ENCODE peak calls at places on chromosomes 1 and 21, in six cellular contexts. D is GM23248, K is GM23338, Z is esophagus squamous epithelium, U is MM.1S, P is IMR-90. L is an unnamed sample.
A peak's percentile ranks its signal among the peaks of the same experiment; 100 is the strongest.

GRCh38 chr1:169894424-169895145 is 889 bp upstream of the SCYL3 start:
- DNase-seq in U (no peak), Z (no peak), D (no peak), K (no peak), P (no peak), L (no peak)

GRCh38 chr1:168833352-168833751 is 104.3 kb upstream of the DPT start:
- DNase-seq in P (no peak), U (no peak), K (no peak), D (no peak), Z (no peak), L (no peak)

GRCh38 chr1:162357681-162358266 is 18.9 kb downstream of the SPATA46 start:
- DNase-seq in Z (no peak), P (peak; percentile 31), K (peak; percentile 88), D (peak; percentile 74), U (peak; percentile 34), L (no peak)

GRCh38 chr1:30417701-30418425 is 305.5 kb downstream of the MATN1 start:
- DNase-seq in Z (no peak), P (no peak), K (no peak), D (no peak), U (no peak), L (no peak)

GRCh38 chr21:44793269-44794030 is 8.2 kb downstream of the UBE2G2 start:
- DNase-seq in K (peak; percentile 80), P (peak; percentile 58), U (peak; percentile 77), Z (no peak), D (peak; percentile 79), L (peak; percentile 71)

GRCh38 chr1:172646653-172647052 is 12.2 kb upstream of the FASLG start:
- DNase-seq in P (no peak), D (peak; percentile 17), K (no peak), U (no peak), Z (no peak), L (no peak)

GRCh38 chr21:37208056-37208705 is 59.0 kb downstream of the VPS26C start:
- DNase-seq in P (no peak), K (no peak), Z (no peak), U (peak; percentile 75), D (peak; percentile 63), L (peak; percentile 85)

GRCh38 chr1:21090460-21090859 is 86.2 kb downstream of the EIF4G3 start:
- DNase-seq in U (no peak), K (no peak), P (no peak), D (peak; percentile 16), Z (no peak), L (no peak)

GRCh38 chr1:19613075-19613748 is 30.9 kb upstream of the NBL1 start:
- DNase-seq in K (no peak), U (no peak), Z (no peak), P (no peak), D (no peak), L (no peak)

GRCh38 chr21:38221594-38221993 is 35.2 kb upstream of the KCNJ15 start:
- DNase-seq in P (no peak), U (no peak), K (no peak), D (peak; percentile 60), Z (no peak), L (no peak)

GRCh38 chr1:18681423-18681835 is 50.8 kb downstream of the PAX7 start:
- DNase-seq in U (peak; percentile 48), D (peak; percentile 52), K (peak; percentile 81), Z (no peak), P (peak; percentile 16), L (no peak)

GRCh38 chr1:228099331-228099732 is 3.8 kb downstream of the C1orf35 start:
- DNase-seq in K (no peak), P (no peak), Z (no peak), U (no peak), D (no peak), L (no peak)

GRCh38 chr1:26037904-26038303 is 8.0 kb downstream of the SLC30A2 start:
- DNase-seq in Z (no peak), D (no peak), U (no peak), K (no peak), P (no peak), L (no peak)

GRCh38 chr1:235919127-235919796 is 52.6 kb upstream of the LYST start:
- DNase-seq in U (peak; percentile 27), K (no peak), Z (no peak), D (no peak), P (no peak), L (no peak)

GRCh38 chr1:153352523-153352922 is 3.9 kb upstream of the PGLYRP4 start:
- DNase-seq in K (peak; percentile 84), D (peak; percentile 81), Z (no peak), U (peak; percentile 77), P (peak; percentile 62), L (peak; percentile 79)

GRCh38 chr1:103284270-103284669 is 175.9 kb upstream of the COL11A1 start:
- DNase-seq in K (no peak), U (no peak), Z (no peak), D (peak; percentile 31), P (peak; percentile 13), L (no peak)

GRCh38 chr1:95006681-95007080 is 66.1 kb downstream of the ALG14 start:
- DNase-seq in P (peak; percentile 74), Z (no peak), K (no peak), D (no peak), U (no peak), L (no peak)

GRCh38 chr1:166297993-166298392 is 131.2 kb upstream of the FAM78B start:
- DNase-seq in K (no peak), P (no peak), Z (no peak), U (no peak), D (no peak), L (no peak)

GRCh38 chr1:11880911-11881748 is 22.4 kb upstream of the NPPB start:
- DNase-seq in P (no peak), K (no peak), Z (no peak), U (no peak), D (no peak), L (no peak)

GRCh38 chr1:121408354-121408753 is 223.6 kb downstream of the SRGAP2C start:
- DNase-seq in K (no peak), P (no peak), D (no peak), U (no peak), Z (no peak), L (no peak)

GRCh38 chr1:235027862-235028250 is 100.8 kb downstream of the TOMM20 start:
- DNase-seq in P (no peak), U (no peak), D (no peak), Z (no peak), K (no peak), L (no peak)

GRCh38 chr1:195744256-195744655 is 864.0 kb downstream of the KCNT2 start:
- DNase-seq in U (no peak), Z (no peak), P (no peak), K (no peak), D (no peak), L (no peak)

GRCh38 chr1:201299968-201300367 is 16.7 kb downstream of the PKP1 start:
- DNase-seq in D (peak; percentile 72), Z (no peak), U (no peak), P (peak; percentile 4), K (no peak), L (peak; percentile 63)

GRCh38 chr1:21323091-21323490 is 32.8 kb upstream of the ECE1 start:
- DNase-seq in U (no peak), D (peak; percentile 41), K (no peak), Z (no peak), P (no peak), L (no peak)

GRCh38 chr21:46636550-46637289 is 1.2 kb downstream of the PRMT2 start:
- DNase-seq in Z (no peak), P (no peak), D (no peak), K (no peak), U (no peak), L (no peak)

GRCh38 chr21:46635324-46636180 is at the start of gene PRMT2:
- DNase-seq in K (peak; percentile 95), U (peak; percentile 100), P (peak; percentile 96), Z (peak; percentile 73), D (peak; percentile 98), L (peak; percentile 98)

GRCh38 chr21:46636181-46636512 is 673 bp downstream of the PRMT2 start:
- DNase-seq in U (no peak), K (no peak), Z (no peak), D (no peak), P (no peak), L (no peak)

GRCh38 chr21:46639489-46640386 is 4.3 kb downstream of the PRMT2 start:
- DNase-seq in P (peak; percentile 16), Z (no peak), D (peak; percentile 64), K (peak; percentile 33), U (no peak), L (no peak)

GRCh38 chr21:46637952-46638746 is 2.7 kb downstream of the PRMT2 start:
- DNase-seq in U (no peak), D (peak; percentile 17), K (no peak), Z (no peak), P (no peak), L (no peak)
- H3K4me1 ChIP-seq in U (peaks cover 14% of the 10 kb centered on the region), D (peaks cover 42% of the 10 kb centered on the region), K (peaks cover 18% of the 10 kb centered on the region), Z (peaks cover 29% of the 10 kb centered on the region), P (peaks cover 4% of the 10 kb centered on the region), L (peaks cover 46% of the 10 kb centered on the region)

GRCh38 chr1:160053548-160054365 is 16.2 kb downstream of the KCNJ10 start:
- DNase-seq in K (no peak), D (no peak), P (no peak), U (no peak), Z (no peak), L (no peak)
- H3K4me1 ChIP-seq in K (peaks cover 6% of the 10 kb centered on the region), D (peaks cover 4% of the 10 kb centered on the region), P (no peaks in the 10 kb centered on the region), U (no peaks in the 10 kb centered on the region), Z (no peaks in the 10 kb centered on the region), L (no peaks in the 10 kb centered on the region)

GRCh38 chr1:54272772-54273091 is 72.8 kb downstream of the MRPL37 start:
- DNase-seq in Z (no peak), K (no peak), D (no peak), U (no peak), P (no peak), L (no peak)
- H3K4me1 ChIP-seq in Z (peaks cover 62% of the 10 kb centered on the region), K (peaks cover 37% of the 10 kb centered on the region), D (peaks cover 42% of the 10 kb centered on the region), U (peaks cover 12% of the 10 kb centered on the region), P (peaks cover 46% of the 10 kb centered on the region), L (peaks cover 56% of the 10 kb centered on the region)

GRCh38 chr1:111597433-111597832 is 22.2 kb upstream of the RAP1A start:
- DNase-seq in P (peak; percentile 68), K (no peak), D (peak; percentile 54), U (no peak), Z (no peak), L (no peak)
- H3K4me1 ChIP-seq in P (peaks cover 16% of the 10 kb centered on the region), K (peaks cover 8% of the 10 kb centered on the region), D (peaks cover 17% of the 10 kb centered on the region), U (peaks cover 53% of the 10 kb centered on the region), Z (peaks cover 39% of the 10 kb centered on the region), L (peaks cover 64% of the 10 kb centered on the region)

L was measured in lower lobe of right lung.